ENCODE peak calls at places on chromosomes 3 and 15, in seven cellular contexts. Q is GM10248; M is NCI-H510A treated with DMSO at 0.1 percent for 48 hours; D is T-cell; Y is heart left ventricle; F is NCI-H774; H is stimulated activated CD4-positive, alpha-beta T cell treated with anti-CD3 and anti-CD28 coated beads, Interleukin-2, amount 100 ng/mL, for 48 hours. A is an unnamed sample.

GRCh38 chr3:11156026-11156410 is 1.7 kb downstream of the HRH1 start:
- DNase-seq in F (no peak), Y (no peak), M (no peak), H (no peak), D (no peak), Q (no peak), A (no peak)

GRCh38 chr15:57323806-57324589 is 52.3 kb upstream of the CGNL1 start:
- DNase-seq in Y (no peak), M (peak), D (no peak), Q (peak), F (peak), H (no peak), A (no peak)

GRCh38 chr3:47425383-47425778 is 44.6 kb downstream of the PTPN23 start:
- DNase-seq in M (no peak), H (no peak), F (no peak), Q (no peak), D (no peak), Y (no peak), A (no peak)

GRCh38 chr15:75138016-75138999 is 63.4 kb upstream of the C15orf39 start:
- DNase-seq in F (no peak), Y (no peak), H (no peak), Q (no peak), M (no peak), D (no peak), A (no peak)

GRCh38 chr3:21073561-21073960 is 677.4 kb downstream of the ZNF385D start:
- DNase-seq in Y (no peak), F (no peak), H (no peak), D (no peak), Q (no peak), M (no peak), A (no peak)

GRCh38 chr3:191255156-191255555 is 56.1 kb downstream of the OSTN start:
- DNase-seq in D (no peak), Y (no peak), M (no peak), F (no peak), Q (no peak), H (no peak), A (no peak)

GRCh38 chr15:58641660-58642059 is 107.8 kb downstream of the ADAM10 start:
- DNase-seq in Q (no peak), F (peak), M (no peak), Y (no peak), D (no peak), H (no peak), A (no peak)

GRCh38 chr3:45915518-45916231 is 27.6 kb upstream of the CXCR6 start:
- DNase-seq in M (no peak), Y (no peak), Q (peak), F (no peak), H (peak), D (peak), A (peak)

GRCh38 chr3:56119575-56120349 is 348.5 kb downstream of the ERC2 start:
- DNase-seq in H (no peak), F (no peak), D (no peak), Y (peak), M (no peak), Q (no peak), A (no peak)

GRCh38 chr3:56667973-56668579 is 15.0 kb downstream of the TASOR start:
- DNase-seq in D (no peak), H (no peak), F (no peak), Q (no peak), M (no peak), Y (no peak), A (no peak)

GRCh38 chr3:136711277-136711676 is 40.9 kb downstream of the STAG1 start:
- DNase-seq in Y (no peak), M (no peak), Q (no peak), H (no peak), D (no peak), F (no peak), A (no peak)

GRCh38 chr3:98972155-98972554 is 70.7 kb upstream of the DCBLD2 start:
- DNase-seq in H (no peak), D (no peak), M (no peak), Y (no peak), F (no peak), Q (no peak), A (no peak)

GRCh38 chr3:103169289-103169688 is 734.5 kb downstream of the ZPLD1 start:
- DNase-seq in Q (no peak), D (no peak), F (no peak), Y (no peak), M (no peak), H (no peak), A (no peak)

GRCh38 chr3:170760174-170760526 is 109.8 kb downstream of the RPL22L1 start:
- DNase-seq in Q (no peak), F (no peak), H (no peak), M (no peak), Y (no peak), D (no peak), A (no peak)

GRCh38 chr15:67103432-67103831 is 38.0 kb downstream of the SMAD3 start:
- DNase-seq in Y (no peak), H (no peak), Q (no peak), F (no peak), D (no peak), M (no peak), A (no peak)

GRCh38 chr15:31004220-31004733 is 12.8 kb upstream of the MTMR10 start:
- DNase-seq in H (no peak), M (no peak), D (no peak), Y (peak), F (no peak), Q (peak), A (peak)